ENCODE peak calls at places on chromosomes 7 and 10, in six cellular contexts. R is ovary, B is body of pancreas, N is foreskin fibroblast, O is mucosa of descending colon, H is hepatocyte. X is an unnamed sample.

GRCh38 chr7:28358423-28358868 is 53.9 kb upstream of the CREB5 start:
- DNase-seq in R (no peak), B (no peak), N (peak), O (no peak), H (no peak), X (no peak)

GRCh38 chr7:27912751-27913150 is 172.8 kb downstream of the TAX1BP1 start:
- DNase-seq in R (no peak), B (no peak), N (no peak), O (no peak), H (no peak), X (no peak)

GRCh38 chr7:57423768-57424167 is 26.2 kb upstream of the ZNF716 start:
- DNase-seq in R (no peak), B (no peak), N (no peak), O (no peak), H (no peak), X (no peak)

GRCh38 chr7:157983442-157984137 is 604.0 kb downstream of the PTPRN2 start:
- DNase-seq in R (no peak), B (peak), N (no peak), O (no peak), H (no peak), X (no peak)

GRCh38 chr10:24825551-24825950 is 101.9 kb upstream of the ARHGAP21 start:
- DNase-seq in R (no peak), B (no peak), N (peak), O (no peak), H (no peak), X (no peak)

GRCh38 chr10:79904671-79905321 is 44.1 kb downstream of the SFTPD start:
- DNase-seq in R (peak), B (peak), N (peak), O (peak), H (peak), X (peak)

GRCh38 chr7:37341033-37341630 is 107.5 kb downstream of the ELMO1 start:
- DNase-seq in R (no peak), B (no peak), N (no peak), O (no peak), H (no peak), X (no peak)

GRCh38 chr7:139568346-139568675 is 44.8 kb downstream of the CLEC2L start:
- DNase-seq in R (no peak), B (no peak), N (no peak), O (no peak), H (no peak), X (no peak)

GRCh38 chr7:4144801-4145470 is 537.2 kb upstream of the FOXK1 start:
- DNase-seq in R (peak), B (no peak), N (peak), O (no peak), H (peak), X (no peak)

GRCh38 chr7:128136215-128136597 is 104.9 kb upstream of the LEP start:
- DNase-seq in R (no peak), B (no peak), N (no peak), O (no peak), H (no peak), X (no peak)

GRCh38 chr7:157411580-157411979 is 74.8 kb downstream of the DNAJB6 start:
- DNase-seq in R (no peak), B (no peak), N (no peak), O (peak), H (no peak), X (no peak)

GRCh38 chr7:106659963-106660861 is 746 bp downstream of the CCDC71L start:
- DNase-seq in R (peak), B (peak), N (peak), O (peak), H (peak), X (peak)

GRCh38 chr7:30207376-30207775 is 72.6 kb downstream of the MTURN start:
- DNase-seq in R (no peak), B (no peak), N (no peak), O (no peak), H (no peak), X (no peak)

GRCh38 chr10:21314234-21314633 is 211.2 kb downstream of the SKIDA1 start:
- DNase-seq in R (no peak), B (no peak), N (no peak), O (no peak), H (no peak), X (peak)

GRCh38 chr7:43039346-43039745 is 73.1 kb upstream of the HECW1 start:
- DNase-seq in R (no peak), B (no peak), N (peak), O (no peak), H (no peak), X (no peak)

GRCh38 chr7:91083855-91084644 is 180.2 kb upstream of the FZD1 start:
- DNase-seq in R (no peak), B (peak), N (peak), O (no peak), H (peak), X (peak)

GRCh38 chr10:88227342-88228018 is 355.6 kb downstream of the RNLS start:
- DNase-seq in R (no peak), B (peak), N (peak), O (no peak), H (no peak), X (peak)

GRCh38 chr10:14146501-14146900 is 184.2 kb downstream of the FRMD4A start:
- DNase-seq in R (no peak), B (no peak), N (peak), O (no peak), H (no peak), X (no peak)

GRCh38 chr7:74280985-74281384 is 8.2 kb upstream of the CLIP2 start:
- DNase-seq in R (no peak), B (no peak), N (peak), O (no peak), H (no peak), X (no peak)

GRCh38 chr7:18495412-18496335 is at the start of gene HDAC9:
- DNase-seq in R (no peak), B (no peak), N (peak), O (no peak), H (peak), X (peak)

GRCh38 chr10:21036757-21037156 is 139.6 kb upstream of the NEBL start:
- DNase-seq in R (no peak), B (no peak), N (no peak), O (no peak), H (no peak), X (no peak)

GRCh38 chr7:92375013-92375412 is 72.3 kb upstream of the GATAD1 start:
- DNase-seq in R (no peak), B (no peak), N (no peak), O (no peak), H (no peak), X (no peak)

GRCh38 chr7:100372256-100372655 is 1.0 kb upstream of the PILRA start:
- DNase-seq in R (no peak), B (no peak), N (peak), O (no peak), H (peak), X (no peak)

GRCh38 chr7:43502941-43503340 is 80.0 kb upstream of the STK17A start:
- DNase-seq in R (no peak), B (no peak), N (no peak), O (no peak), H (no peak), X (no peak)

GRCh38 chr7:45347804-45348203 is 190.2 kb downstream of the RAMP3 start:
- DNase-seq in R (no peak), B (no peak), N (peak), O (no peak), H (peak), X (no peak)

GRCh38 chr10:128318868-128319267 is 192.6 kb upstream of the MKI67 start:
- DNase-seq in R (no peak), B (no peak), N (no peak), O (no peak), H (no peak), X (no peak)

GRCh38 chr10:94315975-94316464 is 46.7 kb downstream of the NOC3L start:
- DNase-seq in R (no peak), B (no peak), N (peak), O (no peak), H (peak), X (peak)

GRCh38 chr10:22372922-22373321 is 27.6 kb downstream of the SPAG6 start:
- DNase-seq in R (no peak), B (no peak), N (peak), O (no peak), H (peak), X (no peak)

GRCh38 chr7:88312061-88312663 is 5.5 kb upstream of the STEAP4 start:
- DNase-seq in R (no peak), B (peak), N (peak), O (peak), H (no peak), X (peak)

GRCh38 chr10:11557513-11557912 is 53.9 kb downstream of the USP6NL start:
- DNase-seq in R (no peak), B (no peak), N (no peak), O (no peak), H (no peak), X (no peak)

GRCh38 chr10:11551104-11551503 is 60.3 kb downstream of the USP6NL start:
- DNase-seq in R (no peak), B (no peak), N (no peak), O (no peak), H (no peak), X (no peak)

GRCh38 chr10:11555556-11555955 is 55.9 kb downstream of the USP6NL start:
- DNase-seq in R (no peak), B (no peak), N (no peak), O (no peak), H (no peak), X (no peak)

GRCh38 chr10:11551915-11552602 is 59.4 kb downstream of the USP6NL start:
- DNase-seq in R (no peak), B (no peak), N (peak), O (no peak), H (peak), X (no peak)

DNA sequence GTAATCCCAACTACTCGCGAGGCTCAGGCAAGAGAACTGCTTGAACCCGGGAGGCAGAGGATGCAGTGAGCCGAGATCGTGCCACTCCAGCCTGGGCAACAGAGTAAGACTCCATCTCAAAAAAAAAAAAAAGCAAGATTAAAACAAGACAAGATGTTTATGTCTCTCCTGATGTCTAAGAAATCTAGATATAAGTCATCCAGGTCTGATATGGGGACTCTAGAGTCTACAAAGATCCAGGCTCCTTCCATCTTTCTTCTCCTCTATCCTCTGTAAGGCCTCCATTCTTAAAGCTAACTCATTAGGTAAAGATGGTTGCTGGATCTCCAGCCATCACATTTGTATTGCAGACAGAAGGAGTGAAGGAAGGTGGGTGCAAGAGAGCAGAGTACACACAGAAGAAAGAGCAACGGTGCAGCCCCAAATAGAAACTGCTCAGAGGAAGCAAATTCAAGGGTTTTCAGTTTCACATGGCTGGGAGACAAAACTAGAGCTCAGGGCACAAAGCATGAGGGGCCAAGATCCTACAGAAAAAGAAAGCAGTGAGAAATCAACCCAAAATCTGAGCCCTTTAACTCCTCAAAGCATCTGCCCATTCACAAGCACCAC is 57.6 kb downstream of the USP6NL start:
- DNase-seq in R (no peak), B (no peak), N (no peak), O (no peak), H (no peak), X (no peak)
- H3K4me3 ChIP-seq in R (no peak), B (no peak), N (no peak), O (no peak), H (no peak), X (no peak)

GRCh38 chr7:155455776-155456516 is 2.0 kb upstream of the EN2 start:
- DNase-seq in R (no peak), B (no peak), N (no peak), O (no peak), H (no peak), X (no peak)
- H3K4me3 ChIP-seq in R (no peak), B (no peak), N (no peak), O (no peak), H (no peak), X (no peak)

GRCh38 chr10:1454428-1454827 is 282.9 kb downstream of the ADARB2 start:
- DNase-seq in R (no peak), B (no peak), N (no peak), O (no peak), H (no peak), X (no peak)
- H3K4me3 ChIP-seq in R (no peak), B (no peak), N (no peak), O (no peak), H (no peak), X (no peak)

DNA sequence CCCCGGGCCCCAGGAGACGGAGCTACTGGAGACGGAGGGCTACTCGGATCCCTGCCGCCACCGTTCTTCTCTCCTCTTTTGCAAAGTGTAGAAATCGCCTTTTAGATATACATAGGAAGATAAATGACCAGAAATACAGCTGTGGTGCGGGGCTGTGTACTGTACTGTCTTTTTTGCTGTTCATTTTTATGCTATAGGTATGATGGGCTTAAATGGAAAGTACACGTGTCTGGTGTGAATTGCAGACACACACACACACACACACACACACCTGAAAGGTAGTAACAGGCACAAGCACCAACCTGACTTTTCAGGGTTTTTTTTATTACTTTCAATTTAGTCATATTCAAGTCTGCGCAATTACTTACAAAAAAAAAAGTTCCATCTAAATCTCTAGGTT is 834 bp downstream of the PTPRZ1 start:
- DNase-seq in R (no peak), B (no peak), N (peak), O (no peak), H (no peak), X (no peak)
- H3K4me3 ChIP-seq in R (peak), B (peak), N (peak), O (no peak), H (peak), X (peak)

DNA sequence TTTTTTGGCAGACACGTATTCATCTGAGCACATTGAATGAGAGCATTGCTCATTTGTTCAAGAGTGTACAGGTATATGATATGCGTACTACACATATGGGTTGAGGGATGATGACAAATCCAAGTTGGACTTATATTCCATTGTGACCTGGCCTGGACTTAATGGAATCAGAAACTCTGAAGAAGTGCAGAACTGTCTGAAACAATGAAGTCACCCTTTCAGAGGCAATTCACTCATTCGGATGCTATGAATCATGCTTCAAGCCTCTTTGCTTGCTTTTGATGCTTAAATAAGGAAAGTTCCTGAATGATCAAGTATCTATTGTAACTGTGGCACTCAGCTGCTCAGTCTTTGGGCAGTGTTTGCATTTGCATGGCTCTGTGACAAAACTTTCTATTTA is 93.3 kb downstream of the ZNF365 start:
- DNase-seq in R (no peak), B (no peak), N (peak), O (no peak), H (no peak), X (no peak)
- H3K4me3 ChIP-seq in R (no peak), B (no peak), N (no peak), O (no peak), H (no peak), X (no peak)

GRCh38 chr10:43202224-43202656 is 64.0 kb downstream of the CSGALNACT2 start:
- DNase-seq in R (no peak), B (peak), N (peak), O (peak), H (peak), X (peak)
- H3K4me3 ChIP-seq in R (peak), B (no peak), N (peak), O (no peak), H (peak), X (no peak)

DNA sequence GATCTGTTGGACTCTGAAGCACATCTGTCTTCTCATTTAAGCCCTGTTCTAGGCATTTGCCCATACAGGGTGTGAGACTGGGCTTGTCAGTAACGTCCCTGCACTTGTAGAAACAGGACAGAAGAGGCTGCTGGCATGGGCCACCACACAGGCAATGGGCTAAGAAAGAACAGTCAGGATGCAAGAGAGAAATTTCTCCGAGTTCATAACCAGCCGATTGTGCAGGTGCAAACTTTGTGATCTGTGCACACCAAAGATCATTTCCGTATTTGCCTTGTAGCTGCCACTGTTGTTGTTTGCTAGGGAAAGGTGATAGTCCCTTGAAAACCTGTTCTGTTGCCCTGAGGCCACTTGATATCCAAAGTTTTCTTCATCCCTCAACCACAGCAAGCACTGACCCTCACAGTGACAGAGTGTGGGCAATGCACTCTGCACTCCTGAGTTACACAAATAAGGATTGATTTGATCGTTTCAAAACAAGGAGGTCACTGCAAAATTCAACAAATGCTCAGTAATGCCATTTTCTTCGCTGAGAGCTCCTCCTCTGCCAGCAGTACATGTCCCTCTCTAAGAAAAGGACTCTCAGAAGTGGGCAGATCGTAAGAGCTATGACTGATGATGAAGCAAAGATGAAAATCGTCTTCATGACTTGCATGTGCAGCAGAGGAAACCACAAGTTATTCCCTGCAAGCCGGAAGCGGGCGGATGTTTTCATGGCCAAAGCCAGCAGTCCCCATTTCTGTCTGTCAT is 20.2 kb downstream of the KLF6 start:
- DNase-seq in R (no peak), B (no peak), N (no peak), O (no peak), H (no peak), X (no peak)
- H3K4me3 ChIP-seq in R (no peak), B (no peak), N (no peak), O (no peak), H (no peak), X (no peak)

GRCh38 chr10:75099952-75100763 is 11.3 kb upstream of the SAMD8 start:
- DNase-seq in R (peak), B (peak), N (peak), O (peak), H (peak), X (peak)
- H3K4me3 ChIP-seq in R (no peak), B (no peak), N (no peak), O (no peak), H (no peak), X (no peak)